ENCODE peak calls at places on chromosomes 1 and 21, in ten cellular contexts. One of them, this sample, is unnamed.
A peak's percentile ranks its signal among the peaks of the same experiment; 100 is the strongest.

GRCh38 chr1:204084247-204084772 is 11.4 kb downstream of the SOX13 start:
- DNase-seq in left ventricle myocardium inferior: peak; percentile 36
- DNase-seq in H9: peak; percentile 98
- DNase-seq in mammary epithelial cell: no peak
- DNase-seq in Calu3: peak; percentile 73
- DNase-seq in BJ: no peak
- DNase-seq in dorsolateral prefrontal cortex: no peak
- DNase-seq in CD4-positive, alpha-beta T cell: no peak
- DNase-seq in HFF-Myc: no peak
- DNase-seq in upper lobe of right lung: peak; percentile 84
- DNase-seq in this sample: peak; percentile 41

GRCh38 chr1:187471555-187471954 is 642.8 kb downstream of the PLA2G4A start:
- DNase-seq in left ventricle myocardium inferior: no peak
- DNase-seq in H9: no peak
- DNase-seq in mammary epithelial cell: no peak
- DNase-seq in Calu3: no peak
- DNase-seq in BJ: no peak
- DNase-seq in dorsolateral prefrontal cortex: no peak
- DNase-seq in CD4-positive, alpha-beta T cell: no peak
- DNase-seq in HFF-Myc: no peak
- DNase-seq in upper lobe of right lung: no peak
- DNase-seq in this sample: no peak

GRCh38 chr1:184116287-184116686 is 64.8 kb downstream of the TSEN15 start:
- DNase-seq in left ventricle myocardium inferior: no peak
- DNase-seq in H9: no peak
- DNase-seq in mammary epithelial cell: no peak
- DNase-seq in Calu3: no peak
- DNase-seq in BJ: no peak
- DNase-seq in dorsolateral prefrontal cortex: no peak
- DNase-seq in CD4-positive, alpha-beta T cell: no peak
- DNase-seq in HFF-Myc: no peak
- DNase-seq in upper lobe of right lung: no peak
- DNase-seq in this sample: no peak

GRCh38 chr1:115727706-115728249 is 40.7 kb downstream of the CASQ2 start:
- DNase-seq in left ventricle myocardium inferior: peak; percentile 56
- DNase-seq in H9: no peak
- DNase-seq in mammary epithelial cell: peak; percentile 94
- DNase-seq in Calu3: peak; percentile 50
- DNase-seq in BJ: peak; percentile 44
- DNase-seq in dorsolateral prefrontal cortex: no peak
- DNase-seq in CD4-positive, alpha-beta T cell: no peak
- DNase-seq in HFF-Myc: peak; percentile 84
- DNase-seq in upper lobe of right lung: peak; percentile 83
- DNase-seq in this sample: no peak

GRCh38 chr1:44294588-44295007 is 60.5 kb downstream of the ERI3 start:
- DNase-seq in left ventricle myocardium inferior: no peak
- DNase-seq in H9: peak; percentile 73
- DNase-seq in mammary epithelial cell: no peak
- DNase-seq in Calu3: no peak
- DNase-seq in BJ: peak; percentile 46
- DNase-seq in dorsolateral prefrontal cortex: peak; percentile 67
- DNase-seq in CD4-positive, alpha-beta T cell: no peak
- DNase-seq in HFF-Myc: no peak
- DNase-seq in upper lobe of right lung: no peak
- DNase-seq in this sample: no peak

GRCh38 chr21:29843818-29844217 is 96.0 kb downstream of the GRIK1 start:
- DNase-seq in left ventricle myocardium inferior: no peak
- DNase-seq in H9: no peak
- DNase-seq in mammary epithelial cell: no peak
- DNase-seq in Calu3: no peak
- DNase-seq in BJ: no peak
- DNase-seq in dorsolateral prefrontal cortex: no peak
- DNase-seq in CD4-positive, alpha-beta T cell: no peak
- DNase-seq in HFF-Myc: no peak
- DNase-seq in upper lobe of right lung: no peak
- DNase-seq in this sample: no peak

GRCh38 chr1:245591346-245592082 is 436.7 kb downstream of the KIF26B start:
- DNase-seq in left ventricle myocardium inferior: no peak
- DNase-seq in H9: no peak
- DNase-seq in mammary epithelial cell: no peak
- DNase-seq in Calu3: no peak
- DNase-seq in BJ: no peak
- DNase-seq in dorsolateral prefrontal cortex: no peak
- DNase-seq in CD4-positive, alpha-beta T cell: no peak
- DNase-seq in HFF-Myc: no peak
- DNase-seq in upper lobe of right lung: peak; percentile 53
- DNase-seq in this sample: no peak

GRCh38 chr1:186404454-186405051 is 28.9 kb downstream of the ODR4 start:
- DNase-seq in left ventricle myocardium inferior: no peak
- DNase-seq in H9: no peak
- DNase-seq in mammary epithelial cell: peak; percentile 32
- DNase-seq in Calu3: peak; percentile 13
- DNase-seq in BJ: no peak
- DNase-seq in dorsolateral prefrontal cortex: no peak
- DNase-seq in CD4-positive, alpha-beta T cell: no peak
- DNase-seq in HFF-Myc: peak; percentile 67
- DNase-seq in upper lobe of right lung: no peak
- DNase-seq in this sample: no peak

GRCh38 chr1:235822685-235823084 is 44.0 kb downstream of the LYST start:
- DNase-seq in left ventricle myocardium inferior: no peak
- DNase-seq in H9: no peak
- DNase-seq in mammary epithelial cell: no peak
- DNase-seq in Calu3: no peak
- DNase-seq in BJ: no peak
- DNase-seq in dorsolateral prefrontal cortex: no peak
- DNase-seq in CD4-positive, alpha-beta T cell: no peak
- DNase-seq in HFF-Myc: no peak
- DNase-seq in upper lobe of right lung: no peak
- DNase-seq in this sample: no peak

GRCh38 chr1:235823684-235824083 is 43.0 kb downstream of the LYST start:
- DNase-seq in left ventricle myocardium inferior: no peak
- DNase-seq in H9: no peak
- DNase-seq in mammary epithelial cell: no peak
- DNase-seq in Calu3: no peak
- DNase-seq in BJ: no peak
- DNase-seq in dorsolateral prefrontal cortex: no peak
- DNase-seq in CD4-positive, alpha-beta T cell: no peak
- DNase-seq in HFF-Myc: no peak
- DNase-seq in upper lobe of right lung: no peak
- DNase-seq in this sample: no peak

GRCh38 chr1:235820059-235820458 is 46.6 kb downstream of the LYST start:
- DNase-seq in left ventricle myocardium inferior: no peak
- DNase-seq in H9: no peak
- DNase-seq in mammary epithelial cell: no peak
- DNase-seq in Calu3: no peak
- DNase-seq in BJ: no peak
- DNase-seq in dorsolateral prefrontal cortex: no peak
- DNase-seq in CD4-positive, alpha-beta T cell: no peak
- DNase-seq in HFF-Myc: no peak
- DNase-seq in upper lobe of right lung: no peak
- DNase-seq in this sample: no peak

GRCh38 chr1:235818632-235819136 is 48.0 kb downstream of the LYST start:
- DNase-seq in left ventricle myocardium inferior: no peak
- DNase-seq in H9: no peak
- DNase-seq in mammary epithelial cell: no peak
- DNase-seq in Calu3: no peak
- DNase-seq in BJ: no peak
- DNase-seq in dorsolateral prefrontal cortex: no peak
- DNase-seq in CD4-positive, alpha-beta T cell: no peak
- DNase-seq in HFF-Myc: no peak
- DNase-seq in upper lobe of right lung: no peak
- DNase-seq in this sample: no peak

GRCh38 chr1:235821361-235821981 is 45.2 kb downstream of the LYST start:
- DNase-seq in left ventricle myocardium inferior: no peak
- DNase-seq in H9: no peak
- DNase-seq in mammary epithelial cell: peak; percentile 19
- DNase-seq in Calu3: no peak
- DNase-seq in BJ: peak; percentile 83
- DNase-seq in dorsolateral prefrontal cortex: no peak
- DNase-seq in CD4-positive, alpha-beta T cell: no peak
- DNase-seq in HFF-Myc: no peak
- DNase-seq in upper lobe of right lung: no peak
- DNase-seq in this sample: no peak
- TF ChIP-seq CTCF in left ventricle myocardium inferior: no peak
- TF ChIP-seq CTCF in H9: no peak
- TF ChIP-seq CTCF in mammary epithelial cell: no peak
- TF ChIP-seq CTCF in Calu3: no peak
- TF ChIP-seq CTCF in BJ: peak; percentile 45
- TF ChIP-seq CTCF in dorsolateral prefrontal cortex: no peak
- TF ChIP-seq CTCF in CD4-positive, alpha-beta T cell: no peak
- TF ChIP-seq CTCF in HFF-Myc: no peak
- TF ChIP-seq CTCF in upper lobe of right lung: no peak
- TF ChIP-seq CTCF in this sample: no peak

DNA sequence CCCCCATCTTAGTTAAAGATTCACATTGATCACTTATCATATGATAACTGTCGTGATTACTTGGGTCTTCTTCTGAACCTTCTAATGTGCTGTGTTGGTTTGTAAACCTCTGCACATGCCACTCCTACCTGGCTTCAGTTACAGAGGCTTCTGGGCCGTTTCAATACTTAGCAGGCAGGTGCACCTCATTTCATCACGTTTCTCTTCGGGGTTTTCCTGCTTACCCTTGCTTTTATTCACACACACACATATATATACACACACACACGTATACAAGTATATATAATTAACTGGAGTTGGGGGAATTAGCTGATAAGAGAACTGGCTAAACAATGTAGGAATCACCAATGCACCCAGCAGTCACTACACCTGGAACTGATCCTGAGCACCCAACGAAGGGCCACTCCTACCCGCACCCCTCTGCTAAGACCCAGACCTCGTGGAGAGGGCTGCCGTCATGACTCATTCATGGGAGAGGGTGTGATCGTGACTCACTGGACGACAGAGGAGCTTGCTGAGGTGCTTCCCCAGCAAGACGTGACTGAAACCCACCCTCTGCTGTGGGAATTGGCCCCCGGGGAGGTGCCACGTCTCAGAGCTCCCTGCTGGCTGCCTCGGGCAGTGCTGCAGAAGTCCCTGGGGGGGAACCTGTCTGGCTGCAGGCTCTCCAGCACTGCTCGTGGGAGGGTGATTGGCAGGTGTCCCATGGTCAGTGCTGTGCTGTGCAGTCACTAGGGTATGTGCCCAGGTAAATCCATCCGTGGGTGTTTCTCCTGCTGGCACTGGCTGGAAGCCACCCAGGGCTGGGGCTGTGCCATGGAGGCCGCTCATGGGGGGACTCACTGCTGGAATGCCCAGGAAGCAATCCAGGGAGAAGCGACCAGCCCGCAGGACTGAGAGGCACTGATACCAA is 166.6 kb downstream of the DYRK1A start:
- DNase-seq in left ventricle myocardium inferior: no peak
- DNase-seq in H9: no peak
- DNase-seq in mammary epithelial cell: peak; percentile 96
- DNase-seq in Calu3: peak; percentile 47
- DNase-seq in BJ: no peak
- DNase-seq in dorsolateral prefrontal cortex: no peak
- DNase-seq in CD4-positive, alpha-beta T cell: no peak
- DNase-seq in HFF-Myc: no peak
- DNase-seq in upper lobe of right lung: no peak
- DNase-seq in this sample: no peak
- TF ChIP-seq CTCF in left ventricle myocardium inferior: no peak
- TF ChIP-seq CTCF in H9: peak; percentile 37
- TF ChIP-seq CTCF in mammary epithelial cell: peak; percentile 12
- TF ChIP-seq CTCF in Calu3: no peak
- TF ChIP-seq CTCF in BJ: no peak
- TF ChIP-seq CTCF in dorsolateral prefrontal cortex: no peak
- TF ChIP-seq CTCF in CD4-positive, alpha-beta T cell: no peak
- TF ChIP-seq CTCF in HFF-Myc: no peak
- TF ChIP-seq CTCF in upper lobe of right lung: no peak
- TF ChIP-seq CTCF in this sample: no peak

GRCh38 chr1:46003315-46003714 is 129.1 kb downstream of the PIK3R3 start:
- DNase-seq in left ventricle myocardium inferior: no peak
- DNase-seq in H9: no peak
- DNase-seq in mammary epithelial cell: no peak
- DNase-seq in Calu3: no peak
- DNase-seq in BJ: no peak
- DNase-seq in dorsolateral prefrontal cortex: no peak
- DNase-seq in CD4-positive, alpha-beta T cell: no peak
- DNase-seq in HFF-Myc: no peak
- DNase-seq in upper lobe of right lung: peak; percentile 82
- DNase-seq in this sample: no peak

GRCh38 chr1:45998218-45998617 is 134.2 kb downstream of the PIK3R3 start:
- DNase-seq in left ventricle myocardium inferior: no peak
- DNase-seq in H9: no peak
- DNase-seq in mammary epithelial cell: no peak
- DNase-seq in Calu3: no peak
- DNase-seq in BJ: no peak
- DNase-seq in dorsolateral prefrontal cortex: no peak
- DNase-seq in CD4-positive, alpha-beta T cell: no peak
- DNase-seq in HFF-Myc: no peak
- DNase-seq in upper lobe of right lung: no peak
- DNase-seq in this sample: no peak

GRCh38 chr1:46002751-46003150 is 129.7 kb downstream of the PIK3R3 start:
- DNase-seq in left ventricle myocardium inferior: no peak
- DNase-seq in H9: peak; percentile 7
- DNase-seq in mammary epithelial cell: no peak
- DNase-seq in Calu3: no peak
- DNase-seq in BJ: no peak
- DNase-seq in dorsolateral prefrontal cortex: no peak
- DNase-seq in CD4-positive, alpha-beta T cell: no peak
- DNase-seq in HFF-Myc: no peak
- DNase-seq in upper lobe of right lung: no peak
- DNase-seq in this sample: no peak

GRCh38 chr1:45999507-45999906 is 132.9 kb downstream of the PIK3R3 start:
- DNase-seq in left ventricle myocardium inferior: no peak
- DNase-seq in H9: no peak
- DNase-seq in mammary epithelial cell: no peak
- DNase-seq in Calu3: no peak
- DNase-seq in BJ: no peak
- DNase-seq in dorsolateral prefrontal cortex: no peak
- DNase-seq in CD4-positive, alpha-beta T cell: no peak
- DNase-seq in HFF-Myc: no peak
- DNase-seq in upper lobe of right lung: no peak
- DNase-seq in this sample: no peak

DNA sequence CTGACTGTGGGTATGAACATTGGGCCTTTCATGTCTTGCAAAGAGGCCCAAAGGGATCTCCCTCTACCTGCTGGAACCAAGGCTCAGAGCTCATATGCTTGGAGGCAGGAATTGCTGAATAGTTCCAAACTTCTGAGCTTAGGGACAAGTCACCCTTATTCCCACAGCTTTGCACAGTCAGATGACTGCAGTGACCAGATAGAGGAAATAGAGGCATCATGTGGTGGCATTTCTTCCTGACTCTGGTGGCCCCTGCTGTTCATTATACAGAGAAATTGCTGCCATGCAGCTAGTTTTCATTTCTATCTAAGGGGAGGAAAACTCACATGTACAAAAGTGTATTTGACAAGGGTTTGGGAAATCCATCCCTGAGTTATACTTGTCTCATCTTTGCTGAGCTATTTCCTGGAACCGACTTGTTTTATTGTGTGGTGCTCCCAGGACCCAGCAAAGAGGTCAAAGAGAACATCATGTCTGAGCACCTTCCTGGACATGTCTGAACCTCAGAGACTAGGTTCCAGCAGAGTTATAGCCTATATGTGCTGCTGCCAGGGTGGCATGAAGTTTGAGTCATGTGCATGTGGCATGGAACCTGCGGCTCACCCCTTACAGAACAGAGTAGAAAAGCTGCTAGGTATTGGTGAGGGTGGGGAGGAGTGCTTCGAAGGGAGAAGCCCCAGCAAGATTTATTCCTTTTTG is 131.2 kb downstream of the PIK3R3 start:
- DNase-seq in left ventricle myocardium inferior: no peak
- DNase-seq in H9: peak; percentile 8
- DNase-seq in mammary epithelial cell: no peak
- DNase-seq in Calu3: no peak
- DNase-seq in BJ: no peak
- DNase-seq in dorsolateral prefrontal cortex: no peak
- DNase-seq in CD4-positive, alpha-beta T cell: no peak
- DNase-seq in HFF-Myc: no peak
- DNase-seq in upper lobe of right lung: no peak
- DNase-seq in this sample: no peak
- TF ChIP-seq CTCF in left ventricle myocardium inferior: no peak
- TF ChIP-seq CTCF in H9: no peak
- TF ChIP-seq CTCF in mammary epithelial cell: no peak
- TF ChIP-seq CTCF in Calu3: no peak
- TF ChIP-seq CTCF in BJ: no peak
- TF ChIP-seq CTCF in dorsolateral prefrontal cortex: no peak
- TF ChIP-seq CTCF in CD4-positive, alpha-beta T cell: no peak
- TF ChIP-seq CTCF in HFF-Myc: no peak
- TF ChIP-seq CTCF in upper lobe of right lung: no peak
- TF ChIP-seq CTCF in this sample: no peak

GRCh38 chr1:223033658-223034057 is 109.4 kb downstream of the TLR5 start:
- DNase-seq in left ventricle myocardium inferior: no peak
- DNase-seq in H9: no peak
- DNase-seq in mammary epithelial cell: peak; percentile 22
- DNase-seq in Calu3: no peak
- DNase-seq in BJ: no peak
- DNase-seq in dorsolateral prefrontal cortex: no peak
- DNase-seq in CD4-positive, alpha-beta T cell: no peak
- DNase-seq in HFF-Myc: no peak
- DNase-seq in upper lobe of right lung: no peak
- DNase-seq in this sample: no peak

GRCh38 chr1:223031690-223032601 is 111.1 kb downstream of the TLR5 start:
- DNase-seq in left ventricle myocardium inferior: peak; percentile 55
- DNase-seq in H9: peak; percentile 41
- DNase-seq in mammary epithelial cell: no peak
- DNase-seq in Calu3: no peak
- DNase-seq in BJ: peak; percentile 39
- DNase-seq in dorsolateral prefrontal cortex: no peak
- DNase-seq in CD4-positive, alpha-beta T cell: no peak
- DNase-seq in HFF-Myc: no peak
- DNase-seq in upper lobe of right lung: no peak
- DNase-seq in this sample: no peak

GRCh38 chr1:223034270-223034798 is 108.7 kb downstream of the TLR5 start:
- DNase-seq in left ventricle myocardium inferior: no peak
- DNase-seq in H9: no peak
- DNase-seq in mammary epithelial cell: no peak
- DNase-seq in Calu3: no peak
- DNase-seq in BJ: no peak
- DNase-seq in dorsolateral prefrontal cortex: no peak
- DNase-seq in CD4-positive, alpha-beta T cell: no peak
- DNase-seq in HFF-Myc: no peak
- DNase-seq in upper lobe of right lung: no peak
- DNase-seq in this sample: no peak

GRCh38 chr1:223029985-223030769 is 112.9 kb downstream of the TLR5 start:
- DNase-seq in left ventricle myocardium inferior: no peak
- DNase-seq in H9: peak; percentile 84
- DNase-seq in mammary epithelial cell: no peak
- DNase-seq in Calu3: no peak
- DNase-seq in BJ: no peak
- DNase-seq in dorsolateral prefrontal cortex: no peak
- DNase-seq in CD4-positive, alpha-beta T cell: no peak
- DNase-seq in HFF-Myc: no peak
- DNase-seq in upper lobe of right lung: no peak
- DNase-seq in this sample: no peak

DNA sequence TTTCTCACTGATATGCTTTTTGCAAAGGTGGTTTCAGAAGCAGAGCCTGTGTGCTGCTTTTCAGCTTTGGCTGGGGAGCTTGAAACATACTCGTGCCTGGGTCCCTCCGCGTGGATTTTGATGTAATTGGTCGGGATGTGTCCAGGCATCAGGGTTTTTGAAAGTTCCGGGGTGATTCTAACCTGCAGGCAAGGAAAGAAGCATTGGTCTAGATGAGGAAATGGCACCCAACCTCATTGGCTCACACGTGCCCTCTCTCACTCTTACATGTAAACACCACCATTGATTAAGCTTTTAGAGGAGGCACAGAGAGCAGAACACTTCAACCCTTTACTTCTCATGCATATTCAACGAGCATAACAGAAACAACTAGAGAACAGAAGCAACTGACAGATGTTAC is 112.2 kb downstream of the TLR5 start:
- DNase-seq in left ventricle myocardium inferior: no peak
- DNase-seq in H9: no peak
- DNase-seq in mammary epithelial cell: no peak
- DNase-seq in Calu3: no peak
- DNase-seq in BJ: no peak
- DNase-seq in dorsolateral prefrontal cortex: no peak
- DNase-seq in CD4-positive, alpha-beta T cell: no peak
- DNase-seq in HFF-Myc: no peak
- DNase-seq in upper lobe of right lung: no peak
- DNase-seq in this sample: no peak
- TF ChIP-seq CTCF in left ventricle myocardium inferior: no peak
- TF ChIP-seq CTCF in H9: no peak
- TF ChIP-seq CTCF in mammary epithelial cell: no peak
- TF ChIP-seq CTCF in Calu3: no peak
- TF ChIP-seq CTCF in BJ: no peak
- TF ChIP-seq CTCF in dorsolateral prefrontal cortex: no peak
- TF ChIP-seq CTCF in CD4-positive, alpha-beta T cell: no peak
- TF ChIP-seq CTCF in HFF-Myc: no peak
- TF ChIP-seq CTCF in upper lobe of right lung: no peak
- TF ChIP-seq CTCF in this sample: no peak

This sample was measured in progenitor cell of endocrine pancreas.